ENCODE peak calls at places on chromosomes 3 and 15, in five cellular contexts. E is AG04450, Q is AG09319, O is dorsolateral prefrontal cortex, U is Calu3. R is an unnamed sample.

GRCh38 chr15:88124199-88124598 is 132.3 kb downstream of the NTRK3 start:
- DNase-seq in E (no peak), O (no peak), U (no peak), Q (no peak), R (no peak)

GRCh38 chr15:34359416-34359815 is 7.6 kb downstream of the LPCAT4 start:
- DNase-seq in U (no peak), O (no peak), E (no peak), Q (no peak), R (no peak)

GRCh38 chr3:187027531-187027936 is 97.2 kb downstream of the ST6GAL1 start:
- DNase-seq in E (no peak), U (no peak), Q (no peak), O (no peak), R (no peak)

GRCh38 chr15:81914734-81915234 is 131.0 kb downstream of the MEX3B start:
- DNase-seq in E (no peak), O (no peak), Q (no peak), U (peak; percentile 35), R (no peak)

GRCh38 chr3:13525827-13526625 is 22.9 kb upstream of the FBLN2 start:
- DNase-seq in E (no peak), U (no peak), Q (no peak), O (no peak), R (no peak)

GRCh38 chr3:10933958-10934481 is 58.5 kb upstream of the SLC6A1 start:
- DNase-seq in Q (no peak), E (peak; percentile 4), O (no peak), U (no peak), R (no peak)

GRCh38 chr3:141373232-141373631 is 4.9 kb downstream of the ZBTB38 start:
- DNase-seq in E (no peak), Q (no peak), O (no peak), U (no peak), R (no peak)

GRCh38 chr3:43455233-43455632 is 166.6 kb downstream of the ANO10 start:
- DNase-seq in Q (peak; percentile 15), E (peak; percentile 23), O (no peak), U (peak; percentile 2), R (no peak)

GRCh38 chr3:30826381-30827061 is 67.9 kb downstream of the GADL1 start:
- DNase-seq in U (no peak), O (no peak), Q (no peak), E (no peak), R (no peak)

GRCh38 chr3:147008886-147009285 is 397.5 kb downstream of the ZIC4 start:
- DNase-seq in O (no peak), U (no peak), E (no peak), Q (no peak), R (no peak)

GRCh38 chr3:178170698-178171535 is 365.3 kb upstream of the KCNMB2 start:
- DNase-seq in Q (peak; percentile 90), E (peak; percentile 36), O (no peak), U (no peak), R (no peak)

GRCh38 chr15:89656116-89656815 is 999 bp upstream of the KIF7 start:
- DNase-seq in E (no peak), Q (no peak), O (no peak), U (no peak), R (no peak)

GRCh38 chr3:30658328-30659052 is 52.1 kb downstream of the TGFBR2 start:
- DNase-seq in Q (no peak), O (no peak), E (peak; percentile 43), U (no peak), R (no peak)

GRCh38 chr3:184676927-184677326 is 34.9 kb downstream of the MAGEF1 start:
- DNase-seq in Q (no peak), O (no peak), U (no peak), E (no peak), R (no peak)

GRCh38 chr3:181700168-181701087 is 11.3 kb upstream of the SOX2 start:
- DNase-seq in Q (no peak), E (peak; percentile 26), U (peak; percentile 87), O (peak; percentile 80), R (no peak)

GRCh38 chr15:100818927-100819326 is 60.7 kb upstream of the ALDH1A3 start:
- DNase-seq in Q (peak; percentile 65), E (peak; percentile 20), O (no peak), U (no peak), R (no peak)

GRCh38 chr3:15458212-15458780 is 30.9 kb downstream of the EAF1 start:
- DNase-seq in E (no peak), O (no peak), Q (no peak), U (no peak), R (no peak)

GRCh38 chr3:98657429-98657828 is 64.0 kb upstream of the CPOX start:
- DNase-seq in E (no peak), U (peak; percentile 42), Q (no peak), O (peak; percentile 18), R (no peak)
- TF ChIP-seq CTCF in E (peak; percentile 22), U (no peak), Q (no peak), O (peak; percentile 20), R (no peak)

DNA sequence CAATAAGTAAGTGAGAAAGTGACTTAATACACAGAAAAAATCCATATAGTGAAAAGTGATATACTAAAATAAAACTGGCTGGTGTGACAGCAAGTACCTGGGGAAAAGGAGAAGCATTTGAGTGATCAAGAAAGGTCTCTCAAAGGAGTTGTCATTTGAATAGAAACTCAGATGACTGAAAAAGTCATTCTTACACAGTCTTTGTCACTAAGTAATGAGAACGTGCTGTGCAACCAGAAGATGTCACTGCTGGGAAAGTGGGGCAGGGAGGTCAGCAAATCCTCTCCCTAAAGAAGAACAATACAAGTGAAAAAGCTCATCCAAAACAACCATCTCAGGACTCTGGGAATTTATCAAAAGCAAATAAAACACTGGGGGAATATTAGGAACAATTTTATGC is 317.5 kb upstream of the TRIM42 start:
- DNase-seq in Q (no peak), E (no peak), O (no peak), U (no peak), R (no peak)
- TF ChIP-seq CTCF in Q (no peak), E (no peak), O (no peak), U (no peak), R (no peak)

GRCh38 chr3:124886168-124887051 is 755 bp downstream of the ITGB5 start:
- DNase-seq in Q (no peak), U (peak; percentile 71), E (no peak), O (peak; percentile 27), R (peak; percentile 54)
- TF ChIP-seq CTCF in Q (no peak), U (no peak), E (no peak), O (no peak), R (no peak)

GRCh38 chr3:170057550-170057949 is 19.8 kb downstream of the GPR160 start:
- DNase-seq in E (no peak), U (no peak), O (no peak), Q (no peak), R (no peak)
- TF ChIP-seq CTCF in E (no peak), U (no peak), O (no peak), Q (no peak), R (no peak)

R was measured in mesothelial cell of epicardium.